ENCODE peak calls at places on chromosomes 3 and 15, in seven cellular contexts. J is tibial nerve, C is heart left ventricle, M is suprapubic skin, B is transverse colon, U is body of pancreas, V is IMR-90. G is an unnamed sample.

GRCh38 chr3:12994357-12994606 is 78.9 kb downstream of the IQSEC1 start:
- DNase-seq in J (peak; percentile 47), C (peak; percentile 82), M (no peak), B (peak; percentile 71), U (peak; percentile 59), V (no peak), G (no peak)

GRCh38 chr3:134449277-134449676 is 36.5 kb downstream of the ANAPC13 start:
- DNase-seq in J (no peak), C (no peak), M (no peak), B (peak; percentile 39), U (peak; percentile 40), V (peak; percentile 45), G (no peak)

GRCh38 chr15:45268135-45268534 is 16.1 kb downstream of the SLC28A2 start:
- DNase-seq in J (no peak), C (no peak), M (no peak), B (peak; percentile 54), U (peak; percentile 36), V (no peak), G (no peak)

GRCh38 chr15:69719527-69719926 is 266.9 kb downstream of the RPLP1 start:
- DNase-seq in J (no peak), C (no peak), M (no peak), B (peak; percentile 44), U (no peak), V (no peak), G (no peak)

GRCh38 chr3:183213941-183214612 is 39.0 kb upstream of the B3GNT5 start:
- DNase-seq in J (no peak), C (no peak), M (no peak), B (no peak), U (no peak), V (no peak), G (no peak)

GRCh38 chr3:88033088-88033487 is 25.7 kb downstream of the CGGBP1 start:
- DNase-seq in J (no peak), C (no peak), M (no peak), B (no peak), U (no peak), V (no peak), G (no peak)

GRCh38 chr3:46901061-46901460 is 23.5 kb downstream of the PTH1R start:
- DNase-seq in J (no peak), C (no peak), M (no peak), B (no peak), U (no peak), V (no peak), G (no peak)

GRCh38 chr3:183430325-183430957 is 2.0 kb upstream of the MCF2L2 start:
- DNase-seq in J (no peak), C (no peak), M (no peak), B (no peak), U (no peak), V (no peak), G (no peak)

GRCh38 chr3:114686624-114687023 is 392.8 kb downstream of the TIGIT start:
- DNase-seq in J (no peak), C (no peak), M (no peak), B (no peak), U (no peak), V (no peak), G (no peak)

GRCh38 chr15:24068102-24068501 is 381.0 kb upstream of the NDN start:
- DNase-seq in J (no peak), C (no peak), M (no peak), B (peak; percentile 60), U (peak; percentile 66), V (no peak), G (no peak)

GRCh38 chr15:99592135-99592845 is 26.5 kb downstream of the MEF2A start:
- DNase-seq in J (no peak), C (no peak), M (no peak), B (no peak), U (no peak), V (peak; percentile 88), G (no peak)

GRCh38 chr3:40852712-40853111 is 328.0 kb downstream of the ZNF621 start:
- DNase-seq in J (no peak), C (no peak), M (no peak), B (no peak), U (no peak), V (no peak), G (no peak)

GRCh38 chr3:54278960-54279359 is 156.6 kb downstream of the CACNA2D3 start:
- DNase-seq in J (no peak), C (no peak), M (no peak), B (no peak), U (no peak), V (no peak), G (no peak)

GRCh38 chr3:147943265-147943945 is 534.2 kb downstream of the ZIC1 start:
- DNase-seq in J (no peak), C (no peak), M (no peak), B (no peak), U (no peak), V (peak; percentile 93), G (no peak)

GRCh38 chr3:133934073-133934970 is 38.6 kb upstream of the RAB6B start:
- DNase-seq in J (no peak), C (no peak), M (peak; percentile 61), B (peak; percentile 76), U (no peak), V (no peak), G (no peak)

GRCh38 chr15:52527898-52528464 is 699 bp downstream of the MYO5A start:
- DNase-seq in J (no peak), C (no peak), M (no peak), B (peak; percentile 27), U (no peak), V (peak; percentile 33), G (no peak)

GRCh38 chr3:39226106-39226741 is 33.8 kb upstream of the XIRP1 start:
- DNase-seq in J (no peak), C (no peak), M (no peak), B (no peak), U (no peak), V (no peak), G (no peak)

GRCh38 chr3:264394-265156 is 68.0 kb downstream of the CHL1 start:
- DNase-seq in J (no peak), C (no peak), M (no peak), B (no peak), U (peak; percentile 12), V (peak; percentile 97), G (no peak)

GRCh38 chr3:145639880-145640279 is 521.1 kb downstream of the PLOD2 start:
- DNase-seq in J (no peak), C (no peak), M (no peak), B (no peak), U (no peak), V (no peak), G (no peak)

DNA sequence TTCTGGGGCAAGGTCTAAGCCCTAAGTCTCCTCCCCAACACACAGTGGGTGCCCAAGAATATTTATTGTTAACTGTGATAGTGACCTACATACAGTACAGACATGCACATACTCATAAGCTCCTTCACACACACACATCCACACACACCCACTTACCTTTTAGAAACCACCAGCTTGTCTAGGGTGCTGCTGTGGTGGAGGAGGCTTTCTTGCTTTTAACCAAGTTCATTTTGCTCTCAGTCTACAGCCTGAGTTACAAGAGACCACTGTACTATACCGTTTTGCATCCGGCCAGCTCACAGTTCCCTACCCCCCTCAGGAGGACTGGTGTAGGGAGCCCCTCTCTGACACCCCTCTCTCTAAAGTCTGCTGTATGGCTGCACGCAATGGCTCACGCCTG is 16.7 kb downstream of the DAPK2 start:
- DNase-seq in J (no peak), C (no peak), M (no peak), B (no peak), U (no peak), V (no peak), G (no peak)
- H3K4me1 ChIP-seq in J (no peaks in the 10 kb centered on the region), C (peaks cover 18% of the 10 kb centered on the region), M (no peaks in the 10 kb centered on the region), B (no peaks in the 10 kb centered on the region), U (peaks cover 17% of the 10 kb centered on the region), V (peaks cover 2% of the 10 kb centered on the region), G (no peaks in the 10 kb centered on the region)

GRCh38 chr3:52705688-52706686 is at the start of the genes GLT8D1 and SPCS1:
- DNase-seq in J (peak; percentile 59), C (peak; percentile 92), M (peak; percentile 90), B (peak; percentile 86), U (peak; percentile 83), V (peak; percentile 79), G (peak; percentile 72)

GRCh38 chr3:52704611-52705437 is 767 bp downstream of the GLT8D1 start:
- DNase-seq in J (no peak), C (no peak), M (no peak), B (no peak), U (no peak), V (peak; percentile 33), G (no peak)

GRCh38 chr3:52703356-52703755 is 2.2 kb downstream of the GLT8D1 start:
- DNase-seq in J (no peak), C (no peak), M (no peak), B (no peak), U (no peak), V (no peak), G (no peak)

GRCh38 chr3:52707585-52707984 is 1.7 kb downstream of the SPCS1 start:
- DNase-seq in J (no peak), C (no peak), M (no peak), B (no peak), U (no peak), V (no peak), G (no peak)

GRCh38 chr3:52705438-52705687 is 228 bp downstream of the GLT8D1 start:
- DNase-seq in J (no peak), C (no peak), M (no peak), B (no peak), U (no peak), V (no peak), G (peak; percentile 56)
- TF ChIP-seq POLR2A in J (no peak), C (no peak), M (no peak), B (no peak), U (no peak), V (no peak), G (no peak)

GRCh38 chr3:190326361-190326760 is 4.1 kb upstream of the CLDN1 start:
- DNase-seq in J (no peak), C (no peak), M (no peak), B (no peak), U (no peak), V (no peak), G (no peak)

GRCh38 chr3:190325923-190326322 is 3.7 kb upstream of the CLDN1 start:
- DNase-seq in J (no peak), C (no peak), M (no peak), B (no peak), U (no peak), V (peak; percentile 54), G (no peak)

GRCh38 chr3:190330936-190331734 is 8.9 kb upstream of the CLDN1 start:
- DNase-seq in J (no peak), C (no peak), M (no peak), B (no peak), U (no peak), V (no peak), G (no peak)

GRCh38 chr3:190323241-190323617 is 983 bp upstream of the CLDN1 start:
- DNase-seq in J (no peak), C (no peak), M (no peak), B (no peak), U (peak; percentile 28), V (no peak), G (no peak)

DNA sequence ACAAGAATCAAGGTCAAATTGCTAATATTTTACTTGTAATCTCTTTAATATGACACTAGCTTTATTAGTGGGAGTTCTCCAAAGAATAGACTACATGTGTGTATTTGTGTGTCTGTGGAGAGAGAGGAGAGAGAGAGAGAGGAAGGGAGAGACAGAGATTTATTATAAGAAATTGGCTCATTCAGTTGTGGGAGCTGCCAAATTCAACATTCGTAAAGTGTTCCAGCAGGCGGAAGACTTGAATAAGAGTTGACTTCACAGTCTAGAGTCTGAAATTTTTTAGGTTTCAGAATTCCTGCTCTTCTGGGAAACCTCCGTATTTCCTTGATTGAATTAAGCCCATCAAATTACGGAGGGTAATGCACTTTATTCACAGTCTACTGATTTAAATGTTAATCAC is 4.7 kb upstream of the CLDN1 start:
- DNase-seq in J (no peak), C (no peak), M (no peak), B (no peak), U (no peak), V (peak; percentile 60), G (no peak)
- TF ChIP-seq CTCF in J (no peak), C (no peak), M (no peak), B (no peak), U (peak; percentile 12), V (no peak), G (no peak)

GRCh38 chr3:9291991-9292390 is 42.5 kb upstream of the SRGAP3 start:
- DNase-seq in J (no peak), C (no peak), M (no peak), B (no peak), U (no peak), V (no peak), G (no peak)
- H3K4me1 ChIP-seq in J (no peaks in the 10 kb centered on the region), C (no peaks in the 10 kb centered on the region), M (no peaks in the 10 kb centered on the region), B (no peaks in the 10 kb centered on the region), U (no peaks in the 10 kb centered on the region), V (no peaks in the 10 kb centered on the region), G (no peaks in the 10 kb centered on the region)

G was measured in breast epithelium.